ENCODE peak calls at places on chromosomes 6 and 20, in four cellular contexts. K, L, V and X are unnamed samples.
A peak's percentile ranks its signal among the peaks of the same experiment; 100 is the strongest.

GRCh38 chr20:33046412-33046811 is 7.3 kb upstream of the BPIFB3 start:
- DNase-seq in L (no peak), K (no peak), V (no peak), X (no peak)

GRCh38 chr6:53616450-53617357 is 48.9 kb downstream of the KLHL31 start:
- DNase-seq in K (no peak), V (no peak), L (no peak), X (peak; percentile 38)

GRCh38 chr6:68641172-68641571 is 6.1 kb downstream of the ADGRB3 start:
- DNase-seq in L (no peak), V (no peak), K (no peak), X (no peak)

GRCh38 chr6:144379356-144379755 is 94.2 kb downstream of the UTRN start:
- DNase-seq in V (no peak), L (no peak), K (no peak), X (no peak)

GRCh38 chr6:161228096-161228495 is 45.8 kb downstream of the AGPAT4 start:
- DNase-seq in L (no peak), K (no peak), V (no peak), X (no peak)

GRCh38 chr20:23629017-23629541 is 8.7 kb downstream of the CST3 start:
- DNase-seq in V (no peak), K (peak; percentile 56), L (no peak), X (peak; percentile 52)

GRCh38 chr6:29708432-29709177 is 14.6 kb upstream of the HLA-F start:
- DNase-seq in V (no peak), L (no peak), K (no peak), X (no peak)

GRCh38 chr20:45359069-45359405 is 3.9 kb upstream of the SYS1 start:
- DNase-seq in K (no peak), L (no peak), V (no peak), X (no peak)

GRCh38 chr20:17525650-17526049 is 5.5 kb downstream of the BFSP1 start:
- DNase-seq in V (no peak), K (no peak), L (peak; percentile 80), X (no peak)

GRCh38 chr20:48899881-48900280 is 21.6 kb upstream of the ARFGEF2 start:
- DNase-seq in L (no peak), V (no peak), K (no peak), X (no peak)

GRCh38 chr6:168600381-168600780 is 159.4 kb downstream of the SMOC2 start:
- DNase-seq in K (no peak), V (no peak), L (no peak), X (no peak)

GRCh38 chr6:21900730-21901129 is 307.2 kb downstream of the SOX4 start:
- DNase-seq in V (no peak), K (peak; percentile 47), L (no peak), X (no peak)

GRCh38 chr20:47586648-47587306 is 85.1 kb downstream of the NCOA3 start:
- DNase-seq in L (peak; percentile 50), V (no peak), K (no peak), X (no peak)

GRCh38 chr20:34920055-34920454 is 35.6 kb downstream of the GSS start:
- DNase-seq in V (no peak), K (no peak), L (no peak), X (no peak)

GRCh38 chr6:109202409-109203264 is 107.3 kb downstream of the CEP57L1 start:
- DNase-seq in V (no peak), K (no peak), L (no peak), X (no peak)

GRCh38 chr6:133817460-133818047 is 71.4 kb upstream of the TCF21 start:
- DNase-seq in L (peak; percentile 56), V (no peak), K (peak; percentile 7), X (no peak)

GRCh38 chr20:47127986-47128385 is 228.5 kb downstream of the ZMYND8 start:
- DNase-seq in L (peak; percentile 40), K (no peak), V (no peak), X (no peak)